ENCODE peak calls at places on chromosomes 4 and X, in seven cellular contexts. A, I, V, B, L, M and J are unnamed samples.

GRCh38 chrX:150503898-150504219 is 64.6 kb upstream of the MTM1 start:
- DNase-seq in M (no peak), A (no peak), B (peak), L (no peak), V (no peak), I (no peak), J (peak)

GRCh38 chr4:107888237-107888636 is 43.1 kb upstream of the CYP2U1 start:
- DNase-seq in B (no peak), V (no peak), A (no peak), I (no peak), M (no peak), L (no peak), J (no peak)

GRCh38 chr4:107691378-107691777 is 28.7 kb downstream of the PAPSS1 start:
- DNase-seq in V (no peak), B (no peak), A (no peak), M (no peak), I (no peak), L (peak), J (no peak)

GRCh38 chr4:141761926-141762325 is 125.5 kb downstream of the IL15 start:
- DNase-seq in L (no peak), A (no peak), I (no peak), M (no peak), V (no peak), B (no peak), J (no peak)

GRCh38 chrX:111447298-111447697 is 35.3 kb upstream of the DCX start:
- DNase-seq in V (no peak), I (no peak), B (no peak), A (no peak), M (peak), L (peak), J (no peak)

GRCh38 chr4:159498371-159499115 is 395.7 kb downstream of the RAPGEF2 start:
- DNase-seq in M (no peak), B (no peak), V (no peak), L (no peak), A (no peak), I (no peak), J (no peak)

GRCh38 chrX:132831336-132831973 is 127.0 kb downstream of the HS6ST2 start:
- DNase-seq in M (no peak), L (no peak), V (no peak), B (no peak), I (no peak), A (no peak), J (no peak)

GRCh38 chr4:168264903-168265302 is 53.6 kb downstream of the DDX60 start:
- DNase-seq in M (no peak), I (no peak), B (no peak), V (no peak), L (no peak), A (no peak), J (no peak)

GRCh38 chrX:41332408-41332987 is 1.5 kb upstream of the DDX3X start:
- DNase-seq in B (no peak), L (no peak), A (no peak), I (no peak), V (peak), M (no peak), J (peak)

GRCh38 chr4:74805601-74806000 is 11.3 kb upstream of the BTC start:
- DNase-seq in B (no peak), L (no peak), V (no peak), I (no peak), A (peak), M (peak), J (peak)

GRCh38 chr4:3766791-3767561 is 791 bp downstream of the ADRA2C start:
- DNase-seq in L (no peak), V (no peak), I (no peak), B (no peak), A (no peak), M (no peak), J (no peak)

GRCh38 chr4:110540606-110541440 is 64.9 kb downstream of the ENPEP start:
- DNase-seq in B (no peak), L (no peak), V (no peak), I (no peak), A (no peak), M (peak), J (peak)

GRCh38 chrX:145563159-145563558 is 254.5 kb upstream of the SLITRK2 start:
- DNase-seq in A (no peak), I (no peak), V (no peak), B (no peak), L (no peak), M (no peak), J (no peak)

GRCh38 chr4:134201216-134202098 is at the start of gene PABPC4L:
- DNase-seq in A (peak), L (peak), I (no peak), B (peak), V (peak), M (peak), J (peak)

GRCh38 chr4:140568507-140569306 is at the start of gene UCP1:
- DNase-seq in B (no peak), A (no peak), M (peak), I (no peak), L (peak), V (no peak), J (no peak)

GRCh38 chr4:79964715-79965345 is 108.2 kb downstream of the ANTXR2 start:
- DNase-seq in L (no peak), V (peak), B (no peak), A (no peak), M (no peak), I (no peak), J (no peak)

GRCh38 chr4:4492161-4492847 is 49.5 kb downstream of the STX18 start:
- DNase-seq in A (no peak), I (no peak), L (no peak), V (no peak), B (no peak), M (peak), J (peak)

GRCh38 chrX:21167028-21167427 is 207.2 kb upstream of the CNKSR2 start:
- DNase-seq in L (no peak), B (no peak), V (no peak), A (no peak), M (no peak), I (no peak), J (no peak)

GRCh38 chrX:25810202-25810601 is 327.9 kb upstream of the MAGEB18 start:
- DNase-seq in B (no peak), V (no peak), I (no peak), A (peak), M (peak), L (no peak), J (no peak)

GRCh38 chrX:151815461-151815860 is 80.9 kb downstream of the CNGA2 start:
- DNase-seq in B (no peak), V (no peak), L (no peak), I (no peak), A (no peak), M (peak), J (no peak)

GRCh38 chr4:67288964-67289363 is 256.3 kb downstream of the CENPC start:
- DNase-seq in L (peak), A (no peak), M (peak), I (no peak), B (no peak), V (no peak), J (no peak)
- TF ChIP-seq CTCF in L (peak), A (no peak), M (peak), I (no peak), B (no peak), V (no peak), J (peak)

DNA sequence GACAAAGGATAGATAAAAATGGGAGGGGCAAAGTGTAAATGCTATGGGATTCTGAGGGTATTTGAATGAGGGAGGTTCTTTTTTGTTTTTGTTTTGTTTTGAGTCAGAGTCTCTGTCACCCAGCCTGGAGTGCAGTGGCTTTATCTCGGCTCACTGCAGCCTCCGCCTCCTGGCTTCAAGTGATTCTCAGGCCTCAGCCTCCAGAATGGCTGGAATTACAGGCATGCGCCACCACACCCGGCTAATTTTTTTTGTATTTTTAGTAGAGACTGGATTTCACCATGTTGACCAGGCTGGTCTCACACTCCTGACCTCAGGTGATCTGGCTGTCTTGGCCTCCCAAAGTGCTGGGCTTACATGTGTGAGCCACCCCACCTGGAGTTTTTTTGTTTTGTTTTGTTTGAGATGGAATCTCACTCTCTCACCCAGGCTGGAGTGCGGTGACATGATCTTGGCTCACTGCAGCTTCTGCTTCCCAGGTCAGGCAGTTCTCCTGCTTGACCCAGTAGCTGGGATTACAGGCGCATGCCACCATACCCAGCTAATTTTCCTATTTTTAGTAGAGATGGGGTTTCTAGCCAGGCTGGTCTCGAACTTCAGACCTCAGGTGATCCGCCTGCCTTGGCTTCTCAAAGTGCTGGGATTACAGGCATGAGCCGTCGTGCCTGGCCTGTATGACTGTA is 9.0 kb downstream of the UBE2K start:
- DNase-seq in I (no peak), B (no peak), A (no peak), V (no peak), L (no peak), M (peak), J (no peak)
- H3K27ac ChIP-seq in I (peak), B (peak), A (peak), V (peak), L (no peak), M (no peak), J (peak)

GRCh38 chr4:173014113-173014558 is 154.5 kb upstream of the GALNT7 start:
- DNase-seq in I (no peak), A (no peak), B (no peak), V (no peak), M (peak), L (peak), J (peak)
- TF ChIP-seq CTCF in I (no peak), A (peak), B (no peak), V (no peak), M (peak), L (peak), J (no peak)

DNA sequence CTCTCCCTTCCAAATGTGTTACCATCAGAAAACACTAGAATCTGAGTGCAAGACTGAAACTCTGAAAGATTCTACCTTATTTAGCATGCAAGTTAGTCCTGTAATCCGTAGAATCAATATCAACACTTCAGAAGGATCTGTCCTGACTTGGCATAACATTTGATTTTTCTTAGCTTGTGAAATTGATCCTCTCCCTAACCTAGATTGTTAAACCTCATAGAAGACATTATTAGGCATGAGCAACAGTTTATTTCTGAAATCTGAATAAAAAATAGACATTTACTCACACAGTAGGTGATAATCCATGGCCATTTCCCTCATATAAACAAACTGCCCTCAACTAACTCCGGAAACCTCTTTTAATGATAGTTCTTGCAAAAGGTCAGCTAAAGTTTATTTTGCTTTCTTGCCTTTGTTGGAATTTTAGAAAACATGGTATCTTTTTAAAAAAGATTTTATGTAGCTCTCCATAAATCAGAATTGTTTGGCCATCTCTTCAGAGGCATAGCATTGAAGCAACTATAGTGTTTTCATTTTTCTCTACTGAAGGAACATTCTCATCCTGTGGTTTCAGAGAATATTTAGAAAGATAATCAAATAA is 38.6 kb upstream of the PDLIM5 start:
- DNase-seq in I (no peak), B (no peak), V (no peak), A (no peak), L (no peak), M (no peak), J (no peak)
- H3K27ac ChIP-seq in I (peak), B (no peak), V (peak), A (no peak), L (no peak), M (peak), J (no peak)